ENCODE peak calls at places on chromosomes 1 and 21, in six cellular contexts. One of them, this sample, is unnamed.

GRCh38 chr1:16014509-16015482 is 3.0 kb downstream of the HSPB7 start:
- DNase-seq in activated CD8-positive, alpha-beta memory T cell treated with anti-CD3 and anti-CD28 coated beads, Interleukin-2, amount 10 ng/mL, durations not matched to agents 7 days and 5 days: no peak
- DNase-seq in GM13976: no peak
- DNase-seq in GM04503: no peak
- DNase-seq in anterior cingulate cortex: no peak
- DNase-seq in lower lobe of right lung: no peak
- DNase-seq in this sample: no peak

GRCh38 chr21:38948377-38948776 is 142.6 kb downstream of the ETS2 start:
- DNase-seq in activated CD8-positive, alpha-beta memory T cell treated with anti-CD3 and anti-CD28 coated beads, Interleukin-2, amount 10 ng/mL, durations not matched to agents 7 days and 5 days: no peak
- DNase-seq in GM13976: no peak
- DNase-seq in GM04503: peak; percentile 33
- DNase-seq in anterior cingulate cortex: no peak
- DNase-seq in lower lobe of right lung: no peak
- DNase-seq in this sample: no peak

GRCh38 chr1:44585315-44585920 is 88.9 kb downstream of the TMEM53 start:
- DNase-seq in activated CD8-positive, alpha-beta memory T cell treated with anti-CD3 and anti-CD28 coated beads, Interleukin-2, amount 10 ng/mL, durations not matched to agents 7 days and 5 days: no peak
- DNase-seq in GM13976: no peak
- DNase-seq in GM04503: no peak
- DNase-seq in anterior cingulate cortex: no peak
- DNase-seq in lower lobe of right lung: no peak
- DNase-seq in this sample: no peak

GRCh38 chr1:114234408-114235119 is 80.9 kb upstream of the SYT6 start:
- DNase-seq in activated CD8-positive, alpha-beta memory T cell treated with anti-CD3 and anti-CD28 coated beads, Interleukin-2, amount 10 ng/mL, durations not matched to agents 7 days and 5 days: no peak
- DNase-seq in GM13976: peak; percentile 45
- DNase-seq in GM04503: no peak
- DNase-seq in anterior cingulate cortex: peak; percentile 10
- DNase-seq in lower lobe of right lung: no peak
- DNase-seq in this sample: no peak

GRCh38 chr1:176227579-176227978 is 20.5 kb upstream of the COP1 start:
- DNase-seq in activated CD8-positive, alpha-beta memory T cell treated with anti-CD3 and anti-CD28 coated beads, Interleukin-2, amount 10 ng/mL, durations not matched to agents 7 days and 5 days: no peak
- DNase-seq in GM13976: no peak
- DNase-seq in GM04503: no peak
- DNase-seq in anterior cingulate cortex: no peak
- DNase-seq in lower lobe of right lung: no peak
- DNase-seq in this sample: no peak

GRCh38 chr1:92376345-92376744 is 77.5 kb downstream of the RPAP2 start:
- DNase-seq in activated CD8-positive, alpha-beta memory T cell treated with anti-CD3 and anti-CD28 coated beads, Interleukin-2, amount 10 ng/mL, durations not matched to agents 7 days and 5 days: no peak
- DNase-seq in GM13976: no peak
- DNase-seq in GM04503: no peak
- DNase-seq in anterior cingulate cortex: no peak
- DNase-seq in lower lobe of right lung: no peak
- DNase-seq in this sample: no peak

GRCh38 chr1:215900684-215901083 is 333.6 kb downstream of the KCTD3 start:
- DNase-seq in activated CD8-positive, alpha-beta memory T cell treated with anti-CD3 and anti-CD28 coated beads, Interleukin-2, amount 10 ng/mL, durations not matched to agents 7 days and 5 days: no peak
- DNase-seq in GM13976: no peak
- DNase-seq in GM04503: no peak
- DNase-seq in anterior cingulate cortex: no peak
- DNase-seq in lower lobe of right lung: no peak
- DNase-seq in this sample: no peak

GRCh38 chr21:41610042-41610839 is 102.3 kb upstream of the TMPRSS2 start:
- DNase-seq in activated CD8-positive, alpha-beta memory T cell treated with anti-CD3 and anti-CD28 coated beads, Interleukin-2, amount 10 ng/mL, durations not matched to agents 7 days and 5 days: no peak
- DNase-seq in GM13976: peak; percentile 64
- DNase-seq in GM04503: no peak
- DNase-seq in anterior cingulate cortex: no peak
- DNase-seq in lower lobe of right lung: peak; percentile 77
- DNase-seq in this sample: peak; percentile 9

GRCh38 chr1:109787211-109787844 is 23.6 kb upstream of the EPS8L3 start:
- DNase-seq in activated CD8-positive, alpha-beta memory T cell treated with anti-CD3 and anti-CD28 coated beads, Interleukin-2, amount 10 ng/mL, durations not matched to agents 7 days and 5 days: no peak
- DNase-seq in GM13976: no peak
- DNase-seq in GM04503: no peak
- DNase-seq in anterior cingulate cortex: no peak
- DNase-seq in lower lobe of right lung: peak; percentile 24
- DNase-seq in this sample: no peak

GRCh38 chr21:40191196-40191595 is 324.0 kb downstream of the PCP4 start:
- DNase-seq in activated CD8-positive, alpha-beta memory T cell treated with anti-CD3 and anti-CD28 coated beads, Interleukin-2, amount 10 ng/mL, durations not matched to agents 7 days and 5 days: no peak
- DNase-seq in GM13976: no peak
- DNase-seq in GM04503: no peak
- DNase-seq in anterior cingulate cortex: no peak
- DNase-seq in lower lobe of right lung: no peak
- DNase-seq in this sample: no peak

GRCh38 chr21:22201142-22201541 is 1202.9 kb downstream of the NCAM2 start:
- DNase-seq in activated CD8-positive, alpha-beta memory T cell treated with anti-CD3 and anti-CD28 coated beads, Interleukin-2, amount 10 ng/mL, durations not matched to agents 7 days and 5 days: no peak
- DNase-seq in GM13976: no peak
- DNase-seq in GM04503: no peak
- DNase-seq in anterior cingulate cortex: no peak
- DNase-seq in lower lobe of right lung: no peak
- DNase-seq in this sample: no peak

GRCh38 chr1:49102752-49103151 is 326.1 kb upstream of the BEND5 start:
- DNase-seq in activated CD8-positive, alpha-beta memory T cell treated with anti-CD3 and anti-CD28 coated beads, Interleukin-2, amount 10 ng/mL, durations not matched to agents 7 days and 5 days: no peak
- DNase-seq in GM13976: no peak
- DNase-seq in GM04503: peak; percentile 70
- DNase-seq in anterior cingulate cortex: no peak
- DNase-seq in lower lobe of right lung: no peak
- DNase-seq in this sample: no peak

GRCh38 chr1:11615109-11615508 is 39.1 kb downstream of the FBXO2 start:
- DNase-seq in activated CD8-positive, alpha-beta memory T cell treated with anti-CD3 and anti-CD28 coated beads, Interleukin-2, amount 10 ng/mL, durations not matched to agents 7 days and 5 days: no peak
- DNase-seq in GM13976: no peak
- DNase-seq in GM04503: no peak
- DNase-seq in anterior cingulate cortex: no peak
- DNase-seq in lower lobe of right lung: no peak
- DNase-seq in this sample: no peak

GRCh38 chr1:19388980-19389379 is 76.9 kb downstream of the SLC66A1 start:
- DNase-seq in activated CD8-positive, alpha-beta memory T cell treated with anti-CD3 and anti-CD28 coated beads, Interleukin-2, amount 10 ng/mL, durations not matched to agents 7 days and 5 days: no peak
- DNase-seq in GM13976: no peak
- DNase-seq in GM04503: no peak
- DNase-seq in anterior cingulate cortex: no peak
- DNase-seq in lower lobe of right lung: no peak
- DNase-seq in this sample: no peak

GRCh38 chr21:44394733-44395132 is 41.3 kb downstream of the TRPM2 start:
- DNase-seq in activated CD8-positive, alpha-beta memory T cell treated with anti-CD3 and anti-CD28 coated beads, Interleukin-2, amount 10 ng/mL, durations not matched to agents 7 days and 5 days: peak; percentile 18
- DNase-seq in GM13976: peak; percentile 25
- DNase-seq in GM04503: no peak
- DNase-seq in anterior cingulate cortex: no peak
- DNase-seq in lower lobe of right lung: no peak
- DNase-seq in this sample: no peak

GRCh38 chr1:225747566-225747965 is 30.1 kb upstream of the SRP9 start:
- DNase-seq in activated CD8-positive, alpha-beta memory T cell treated with anti-CD3 and anti-CD28 coated beads, Interleukin-2, amount 10 ng/mL, durations not matched to agents 7 days and 5 days: no peak
- DNase-seq in GM13976: no peak
- DNase-seq in GM04503: no peak
- DNase-seq in anterior cingulate cortex: no peak
- DNase-seq in lower lobe of right lung: no peak
- DNase-seq in this sample: no peak

GRCh38 chr1:110214454-110215404 is 4.6 kb downstream of the KCNC4 start:
- DNase-seq in activated CD8-positive, alpha-beta memory T cell treated with anti-CD3 and anti-CD28 coated beads, Interleukin-2, amount 10 ng/mL, durations not matched to agents 7 days and 5 days: no peak
- DNase-seq in GM13976: no peak
- DNase-seq in GM04503: no peak
- DNase-seq in anterior cingulate cortex: peak; percentile 20
- DNase-seq in lower lobe of right lung: no peak
- DNase-seq in this sample: no peak

GRCh38 chr1:228471762-228472398 is 15.3 kb upstream of the RNF187 start:
- DNase-seq in activated CD8-positive, alpha-beta memory T cell treated with anti-CD3 and anti-CD28 coated beads, Interleukin-2, amount 10 ng/mL, durations not matched to agents 7 days and 5 days: peak; percentile 62
- DNase-seq in GM13976: peak; percentile 70
- DNase-seq in GM04503: no peak
- DNase-seq in anterior cingulate cortex: no peak
- DNase-seq in lower lobe of right lung: no peak
- DNase-seq in this sample: no peak

GRCh38 chr1:226233293-226233692 is 9.8 kb downstream of the MIXL1 start:
- DNase-seq in activated CD8-positive, alpha-beta memory T cell treated with anti-CD3 and anti-CD28 coated beads, Interleukin-2, amount 10 ng/mL, durations not matched to agents 7 days and 5 days: no peak
- DNase-seq in GM13976: no peak
- DNase-seq in GM04503: no peak
- DNase-seq in anterior cingulate cortex: no peak
- DNase-seq in lower lobe of right lung: no peak
- DNase-seq in this sample: no peak

GRCh38 chr21:38794978-38795377 is 10.8 kb upstream of the ETS2 start:
- DNase-seq in activated CD8-positive, alpha-beta memory T cell treated with anti-CD3 and anti-CD28 coated beads, Interleukin-2, amount 10 ng/mL, durations not matched to agents 7 days and 5 days: no peak
- DNase-seq in GM13976: no peak
- DNase-seq in GM04503: no peak
- DNase-seq in anterior cingulate cortex: no peak
- DNase-seq in lower lobe of right lung: no peak
- DNase-seq in this sample: no peak

GRCh38 chr1:246214708-246215504 is 292.2 kb downstream of the SMYD3 start:
- DNase-seq in activated CD8-positive, alpha-beta memory T cell treated with anti-CD3 and anti-CD28 coated beads, Interleukin-2, amount 10 ng/mL, durations not matched to agents 7 days and 5 days: no peak
- DNase-seq in GM13976: peak; percentile 70
- DNase-seq in GM04503: peak; percentile 54
- DNase-seq in anterior cingulate cortex: peak; percentile 9
- DNase-seq in lower lobe of right lung: no peak
- DNase-seq in this sample: peak; percentile 8